ENCODE peak calls at places on chromosomes 4 and X, in four cellular contexts. One of them, this sample, is unnamed.

GRCh38 chrX:68146054-68146453 is 287.2 kb downstream of the OPHN1 start:
- DNase-seq in dorsolateral prefrontal cortex: no peak
- DNase-seq in tibial nerve: no peak
- DNase-seq in foreskin fibroblast: no peak
- DNase-seq in this sample: no peak

GRCh38 chr4:86816463-86817107 is 32.6 kb downstream of the SLC10A6 start:
- DNase-seq in foreskin fibroblast: peak
- DNase-seq in dorsolateral prefrontal cortex: no peak
- DNase-seq in tibial nerve: peak
- DNase-seq in this sample: no peak

GRCh38 chrX:48854898-48855297 is 19.5 kb upstream of the PCSK1N start:
- DNase-seq in dorsolateral prefrontal cortex: no peak
- DNase-seq in tibial nerve: no peak
- DNase-seq in foreskin fibroblast: no peak
- DNase-seq in this sample: no peak

GRCh38 chrX:117607571-117607970 is 509.0 kb downstream of the KLHL13 start:
- DNase-seq in tibial nerve: no peak
- DNase-seq in foreskin fibroblast: no peak
- DNase-seq in dorsolateral prefrontal cortex: no peak
- DNase-seq in this sample: no peak

GRCh38 chrX:50988649-50989048 is 78.1 kb downstream of the BMP15 start:
- DNase-seq in foreskin fibroblast: peak
- DNase-seq in dorsolateral prefrontal cortex: no peak
- DNase-seq in tibial nerve: no peak
- DNase-seq in this sample: peak

GRCh38 chrX:19955306-19955705 is 35.6 kb downstream of the BCLAF3 start:
- DNase-seq in foreskin fibroblast: no peak
- DNase-seq in dorsolateral prefrontal cortex: no peak
- DNase-seq in tibial nerve: no peak
- DNase-seq in this sample: no peak

GRCh38 chr4:14022428-14022827 is 394.9 kb upstream of the BOD1L1 start:
- DNase-seq in foreskin fibroblast: peak
- DNase-seq in tibial nerve: no peak
- DNase-seq in dorsolateral prefrontal cortex: no peak
- DNase-seq in this sample: no peak

GRCh38 chr4:94711635-94712034 is 46.1 kb upstream of the BMPR1B start:
- DNase-seq in dorsolateral prefrontal cortex: no peak
- DNase-seq in tibial nerve: no peak
- DNase-seq in foreskin fibroblast: no peak
- DNase-seq in this sample: no peak

GRCh38 chrX:130097507-130098201 is 12.6 kb downstream of the ELF4 start:
- DNase-seq in tibial nerve: no peak
- DNase-seq in foreskin fibroblast: no peak
- DNase-seq in dorsolateral prefrontal cortex: no peak
- DNase-seq in this sample: no peak

GRCh38 chr4:10160280-10160856 is 43.8 kb upstream of the WDR1 start:
- DNase-seq in tibial nerve: no peak
- DNase-seq in foreskin fibroblast: no peak
- DNase-seq in dorsolateral prefrontal cortex: no peak
- DNase-seq in this sample: no peak

GRCh38 chr4:77921701-77922100 is 59.1 kb downstream of the MRPL1 start:
- DNase-seq in dorsolateral prefrontal cortex: no peak
- DNase-seq in foreskin fibroblast: peak
- DNase-seq in tibial nerve: no peak
- DNase-seq in this sample: no peak

GRCh38 chr4:609400-610050 is 15.8 kb upstream of the PDE6B start:
- DNase-seq in foreskin fibroblast: no peak
- DNase-seq in tibial nerve: no peak
- DNase-seq in dorsolateral prefrontal cortex: no peak
- DNase-seq in this sample: no peak

GRCh38 chrX:68929332-68930150 is 100.7 kb downstream of the EFNB1 start:
- DNase-seq in foreskin fibroblast: peak
- DNase-seq in tibial nerve: no peak
- DNase-seq in dorsolateral prefrontal cortex: no peak
- DNase-seq in this sample: no peak

GRCh38 chr4:133320576-133321170 is 171.6 kb downstream of the PCDH10 start:
- DNase-seq in tibial nerve: no peak
- DNase-seq in dorsolateral prefrontal cortex: no peak
- DNase-seq in foreskin fibroblast: no peak
- DNase-seq in this sample: peak

GRCh38 chrX:147226801-147227200 is 412.3 kb upstream of the CXorf51A start:
- DNase-seq in tibial nerve: no peak
- DNase-seq in foreskin fibroblast: no peak
- DNase-seq in dorsolateral prefrontal cortex: no peak
- DNase-seq in this sample: no peak

GRCh38 chr4:183960912-183961569 is 55.9 kb downstream of the STOX2 start:
- DNase-seq in tibial nerve: no peak
- DNase-seq in foreskin fibroblast: no peak
- DNase-seq in dorsolateral prefrontal cortex: no peak
- DNase-seq in this sample: no peak

GRCh38 chrX:40172169-40172979 is 74.6 kb upstream of the BCOR start:
- DNase-seq in foreskin fibroblast: no peak
- DNase-seq in tibial nerve: no peak
- DNase-seq in dorsolateral prefrontal cortex: no peak
- DNase-seq in this sample: peak

GRCh38 chrX:133185119-133185518 is 33.0 kb downstream of the TFDP3 start:
- DNase-seq in dorsolateral prefrontal cortex: no peak
- DNase-seq in tibial nerve: no peak
- DNase-seq in foreskin fibroblast: no peak
- DNase-seq in this sample: no peak

GRCh38 chr4:56750231-56750630 is 69.1 kb upstream of the HOPX start:
- DNase-seq in dorsolateral prefrontal cortex: no peak
- DNase-seq in tibial nerve: no peak
- DNase-seq in foreskin fibroblast: no peak
- DNase-seq in this sample: no peak

GRCh38 chrX:79482686-79483085 is 115.6 kb upstream of the ITM2A start:
- DNase-seq in tibial nerve: no peak
- DNase-seq in dorsolateral prefrontal cortex: no peak
- DNase-seq in foreskin fibroblast: no peak
- DNase-seq in this sample: no peak

GRCh38 chr4:108619372-108620100 is 840 bp upstream of the RPL34 start:
- DNase-seq in tibial nerve: no peak
- DNase-seq in dorsolateral prefrontal cortex: no peak
- DNase-seq in foreskin fibroblast: no peak
- DNase-seq in this sample: no peak

GRCh38 chrX:118254611-118255010 is 91.3 kb upstream of the WDR44 start:
- DNase-seq in tibial nerve: peak
- DNase-seq in foreskin fibroblast: no peak
- DNase-seq in dorsolateral prefrontal cortex: no peak
- DNase-seq in this sample: peak

GRCh38 chr4:105022811-105023667 is 123.6 kb upstream of the TET2 start:
- DNase-seq in foreskin fibroblast: no peak
- DNase-seq in dorsolateral prefrontal cortex: no peak
- DNase-seq in tibial nerve: no peak
- DNase-seq in this sample: no peak

GRCh38 chrX:130025256-130025655 is 42.8 kb downstream of the BCORL1 start:
- DNase-seq in tibial nerve: no peak
- DNase-seq in dorsolateral prefrontal cortex: no peak
- DNase-seq in foreskin fibroblast: no peak
- DNase-seq in this sample: no peak

DNA sequence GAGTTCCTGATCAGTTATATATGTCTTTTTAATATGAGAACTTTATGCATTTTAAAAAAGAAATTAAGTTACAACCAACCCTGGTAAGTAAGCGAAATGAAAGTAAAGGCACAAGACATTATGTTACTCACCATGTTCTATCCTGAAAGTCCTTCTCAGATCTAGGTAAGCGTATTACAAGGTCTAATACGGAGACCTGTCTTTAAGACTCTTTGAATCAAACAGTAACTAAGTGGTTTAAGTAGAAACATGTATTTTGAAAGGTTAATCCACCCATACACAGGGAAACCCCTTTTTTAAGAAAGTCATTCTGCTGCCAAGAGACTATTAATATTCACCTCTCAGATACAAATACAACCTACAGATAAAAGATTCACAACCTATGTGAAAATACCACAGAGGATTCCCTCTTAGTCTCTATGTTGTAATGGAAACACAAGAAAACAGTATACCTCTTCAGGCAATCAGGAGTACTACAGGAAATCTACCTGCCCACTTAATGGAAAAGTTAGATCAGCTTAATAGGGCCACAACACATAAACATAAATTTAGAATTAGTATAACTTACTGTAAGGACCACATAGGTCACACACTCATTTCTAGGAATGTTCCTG is 63.2 kb upstream of the TNIP3 start:
- DNase-seq in dorsolateral prefrontal cortex: no peak
- DNase-seq in foreskin fibroblast: no peak
- DNase-seq in tibial nerve: no peak
- DNase-seq in this sample: peak
- TF ChIP-seq CTCF in dorsolateral prefrontal cortex: no peak
- TF ChIP-seq CTCF in foreskin fibroblast: no peak
- TF ChIP-seq CTCF in tibial nerve: no peak
- TF ChIP-seq CTCF in this sample: no peak

GRCh38 chr4:2009651-2010233 is 968 bp upstream of the NELFA start:
- DNase-seq in dorsolateral prefrontal cortex: peak
- DNase-seq in tibial nerve: no peak
- DNase-seq in foreskin fibroblast: peak
- DNase-seq in this sample: peak
- TF ChIP-seq CTCF in dorsolateral prefrontal cortex: no peak
- TF ChIP-seq CTCF in tibial nerve: no peak
- TF ChIP-seq CTCF in foreskin fibroblast: no peak
- TF ChIP-seq CTCF in this sample: no peak

GRCh38 chrX:46386511-46386910 is 158.7 kb downstream of the ZNF674 start:
- DNase-seq in dorsolateral prefrontal cortex: no peak
- DNase-seq in foreskin fibroblast: no peak
- DNase-seq in tibial nerve: no peak
- DNase-seq in this sample: no peak
- TF ChIP-seq CTCF in dorsolateral prefrontal cortex: no peak
- TF ChIP-seq CTCF in foreskin fibroblast: peak
- TF ChIP-seq CTCF in tibial nerve: no peak
- TF ChIP-seq CTCF in this sample: no peak

GRCh38 chr4:87838207-87838606 is 5.4 kb downstream of the MEPE start:
- DNase-seq in dorsolateral prefrontal cortex: no peak
- DNase-seq in foreskin fibroblast: no peak
- DNase-seq in tibial nerve: no peak
- DNase-seq in this sample: no peak
- TF ChIP-seq CTCF in dorsolateral prefrontal cortex: peak
- TF ChIP-seq CTCF in foreskin fibroblast: peak
- TF ChIP-seq CTCF in tibial nerve: peak
- TF ChIP-seq CTCF in this sample: no peak

GRCh38 chrX:135481696-135482179 is 38.7 kb upstream of the INTS6L start:
- DNase-seq in foreskin fibroblast: no peak
- DNase-seq in dorsolateral prefrontal cortex: no peak
- DNase-seq in tibial nerve: no peak
- DNase-seq in this sample: no peak

GRCh38 chrX:135489542-135489941 is 30.9 kb upstream of the INTS6L start:
- DNase-seq in dorsolateral prefrontal cortex: no peak
- DNase-seq in tibial nerve: no peak
- DNase-seq in foreskin fibroblast: no peak
- DNase-seq in this sample: peak

GRCh38 chrX:135480076-135480475 is 40.4 kb upstream of the INTS6L start:
- DNase-seq in foreskin fibroblast: no peak
- DNase-seq in tibial nerve: no peak
- DNase-seq in dorsolateral prefrontal cortex: no peak
- DNase-seq in this sample: no peak

DNA sequence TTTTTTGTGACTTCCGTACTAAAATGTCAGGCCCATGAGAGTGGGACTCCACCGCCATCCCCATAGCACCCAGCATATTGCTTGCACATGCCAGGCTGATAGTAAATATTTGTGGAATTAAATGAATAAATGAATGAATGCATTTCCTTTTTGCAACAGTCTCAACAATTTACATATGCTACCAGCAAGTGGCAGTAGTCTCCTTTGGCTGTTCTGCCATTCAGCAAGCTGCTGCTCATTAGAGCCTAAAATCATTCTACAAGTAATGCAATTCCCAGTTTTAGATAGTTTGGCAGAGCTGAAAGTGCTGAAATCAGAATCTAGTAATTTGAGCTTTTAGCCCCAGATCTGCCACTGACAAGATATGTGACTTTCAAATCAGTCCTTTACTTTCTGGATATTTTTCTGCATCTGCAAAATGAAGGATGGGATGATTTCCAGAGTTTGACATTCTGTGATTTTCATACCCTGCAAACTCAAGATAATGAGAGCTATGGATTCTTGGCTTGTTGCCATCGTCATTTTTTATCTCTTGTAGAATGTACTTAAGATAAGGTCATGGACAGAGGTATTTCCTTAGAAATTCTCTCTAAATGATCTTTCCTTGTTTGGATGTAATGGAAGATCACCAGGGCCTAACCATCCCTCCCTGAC is 35.7 kb upstream of the INTS6L start:
- DNase-seq in dorsolateral prefrontal cortex: no peak
- DNase-seq in tibial nerve: no peak
- DNase-seq in foreskin fibroblast: peak
- DNase-seq in this sample: peak
- TF ChIP-seq CTCF in dorsolateral prefrontal cortex: peak
- TF ChIP-seq CTCF in tibial nerve: peak
- TF ChIP-seq CTCF in foreskin fibroblast: peak
- TF ChIP-seq CTCF in this sample: peak

GRCh38 chrX:73847991-73848390 is 285.0 kb downstream of the CHIC1 start:
- DNase-seq in dorsolateral prefrontal cortex: no peak
- DNase-seq in tibial nerve: no peak
- DNase-seq in foreskin fibroblast: no peak
- DNase-seq in this sample: no peak
- TF ChIP-seq CTCF in dorsolateral prefrontal cortex: no peak
- TF ChIP-seq CTCF in tibial nerve: no peak
- TF ChIP-seq CTCF in foreskin fibroblast: no peak
- TF ChIP-seq CTCF in this sample: no peak

DNA sequence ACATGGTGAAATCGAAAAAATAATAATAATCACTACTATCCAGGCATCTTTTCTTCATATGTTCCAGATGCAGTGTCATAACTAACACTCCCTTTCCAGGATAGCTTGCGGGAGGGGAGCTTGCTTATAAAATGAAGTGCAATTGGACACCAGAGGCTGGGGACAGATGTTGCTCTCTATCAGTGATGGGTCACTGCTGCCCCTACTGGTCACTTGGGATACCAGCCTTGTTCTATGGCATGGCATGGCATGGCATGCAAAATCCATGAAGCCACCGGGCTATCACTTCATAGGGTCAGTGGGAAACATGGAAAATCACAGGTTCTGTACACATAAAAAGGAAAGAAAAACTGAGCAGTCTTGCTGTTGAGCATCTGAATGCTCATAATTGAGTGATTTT is 168.1 kb downstream of the GLRA2 start:
- DNase-seq in tibial nerve: no peak
- DNase-seq in dorsolateral prefrontal cortex: no peak
- DNase-seq in foreskin fibroblast: no peak
- DNase-seq in this sample: peak
- TF ChIP-seq CTCF in tibial nerve: no peak
- TF ChIP-seq CTCF in dorsolateral prefrontal cortex: peak
- TF ChIP-seq CTCF in foreskin fibroblast: peak
- TF ChIP-seq CTCF in this sample: peak

GRCh38 chr4:37486134-37486533 is 200.0 kb downstream of the RELL1 start:
- DNase-seq in tibial nerve: no peak
- DNase-seq in foreskin fibroblast: no peak
- DNase-seq in dorsolateral prefrontal cortex: no peak
- DNase-seq in this sample: no peak
- TF ChIP-seq CTCF in tibial nerve: no peak
- TF ChIP-seq CTCF in foreskin fibroblast: no peak
- TF ChIP-seq CTCF in dorsolateral prefrontal cortex: no peak
- TF ChIP-seq CTCF in this sample: no peak